ENCODE peak calls at places on chromosomes 11 and 22, in six cellular contexts. V is IMR-90, B is gastrocnemius medialis, Q is RWPE2, J is ovary, W is lower lobe of right lung. Y is an unnamed sample.

GRCh38 chr11:116175707-116176106 is 597.1 kb downstream of the BUD13 start:
- DNase-seq in J (no peak), B (no peak), Q (no peak), W (no peak), V (no peak), Y (peak; percentile 11)

GRCh38 chr11:8223513-8223899 is 40.2 kb downstream of the LMO1 start:
- DNase-seq in B (no peak), V (peak; percentile 11), J (no peak), Q (no peak), W (peak; percentile 29), Y (no peak)

GRCh38 chr11:17812286-17813187 is 78.0 kb downstream of the KCNC1 start:
- DNase-seq in V (no peak), Q (no peak), W (no peak), J (no peak), B (no peak), Y (no peak)

GRCh38 chr11:9071694-9072093 is 19.7 kb downstream of the SCUBE2 start:
- DNase-seq in B (no peak), J (no peak), Q (no peak), V (no peak), W (no peak), Y (no peak)

GRCh38 chr11:11821899-11822298 is 19.9 kb upstream of the USP47 start:
- DNase-seq in J (no peak), W (no peak), Q (no peak), V (peak; percentile 53), B (no peak), Y (no peak)

GRCh38 chr22:28594784-28595324 is 84.8 kb downstream of the TTC28 start:
- DNase-seq in Q (no peak), W (no peak), J (no peak), V (peak; percentile 77), B (no peak), Y (no peak)

GRCh38 chr22:25791556-25791955 is 49.6 kb downstream of the MYO18B start:
- DNase-seq in Q (no peak), B (no peak), V (no peak), J (no peak), W (no peak), Y (no peak)

GRCh38 chr22:47448231-47449035 is 686.0 kb downstream of the TBC1D22A start:
- DNase-seq in W (no peak), V (no peak), J (no peak), B (no peak), Q (no peak), Y (no peak)

GRCh38 chr11:76419896-76420295 is 24.9 kb upstream of the EMSY start:
- DNase-seq in V (no peak), J (no peak), B (no peak), Q (no peak), W (no peak), Y (no peak)
- TF ChIP-seq CTCF in V (peak; percentile 17), J (no peak), B (no peak), Q (no peak), W (peak; percentile 31), Y (no peak)

GRCh38 chr22:42434283-42434682 is 2.1 kb upstream of the NFAM1 start:
- DNase-seq in W (no peak), B (no peak), Q (no peak), J (peak; percentile 61), V (no peak), Y (no peak)
- H3K27ac ChIP-seq in W (no peak overlapping the region), B (no peak overlapping the region), Q (no peak overlapping the region), J (no peak overlapping the region), V (no peak overlapping the region), Y (no peak overlapping the region)

GRCh38 chr11:69890476-69890875 is 71.3 kb upstream of the FGF3 start:
- DNase-seq in V (no peak), B (no peak), Q (peak; percentile 19), J (no peak), W (no peak), Y (no peak)

GRCh38 chr11:69892986-69893555 is 73.9 kb upstream of the FGF3 start:
- DNase-seq in V (no peak), B (no peak), Q (peak; percentile 32), J (no peak), W (peak; percentile 36), Y (no peak)

GRCh38 chr11:69893631-69894030 is 74.4 kb upstream of the FGF3 start:
- DNase-seq in V (no peak), Q (peak; percentile 20), W (peak; percentile 13), J (no peak), B (no peak), Y (no peak)

GRCh38 chr11:69891421-69892236 is 72.4 kb upstream of the FGF3 start:
- DNase-seq in B (no peak), W (no peak), V (peak; percentile 51), Q (peak; percentile 53), J (no peak), Y (no peak)

GRCh38 chr11:69892237-69892985 is 73.2 kb upstream of the FGF3 start:
- DNase-seq in B (no peak), V (no peak), Q (peak; percentile 45), W (no peak), J (no peak), Y (no peak)
- TF ChIP-seq CTCF in B (no peak), V (peak; percentile 22), Q (no peak), W (no peak), J (no peak), Y (no peak)

GRCh38 chr11:93606721-93607120 is 54.8 kb upstream of the CEP295 start:
- DNase-seq in W (no peak), V (no peak), B (no peak), J (no peak), Q (no peak), Y (no peak)
- H3K27ac ChIP-seq in W (no peak overlapping the region), V (no peak overlapping the region), B (no peak overlapping the region), J (no peak overlapping the region), Q (no peak overlapping the region), Y (no peak overlapping the region)

DNA sequence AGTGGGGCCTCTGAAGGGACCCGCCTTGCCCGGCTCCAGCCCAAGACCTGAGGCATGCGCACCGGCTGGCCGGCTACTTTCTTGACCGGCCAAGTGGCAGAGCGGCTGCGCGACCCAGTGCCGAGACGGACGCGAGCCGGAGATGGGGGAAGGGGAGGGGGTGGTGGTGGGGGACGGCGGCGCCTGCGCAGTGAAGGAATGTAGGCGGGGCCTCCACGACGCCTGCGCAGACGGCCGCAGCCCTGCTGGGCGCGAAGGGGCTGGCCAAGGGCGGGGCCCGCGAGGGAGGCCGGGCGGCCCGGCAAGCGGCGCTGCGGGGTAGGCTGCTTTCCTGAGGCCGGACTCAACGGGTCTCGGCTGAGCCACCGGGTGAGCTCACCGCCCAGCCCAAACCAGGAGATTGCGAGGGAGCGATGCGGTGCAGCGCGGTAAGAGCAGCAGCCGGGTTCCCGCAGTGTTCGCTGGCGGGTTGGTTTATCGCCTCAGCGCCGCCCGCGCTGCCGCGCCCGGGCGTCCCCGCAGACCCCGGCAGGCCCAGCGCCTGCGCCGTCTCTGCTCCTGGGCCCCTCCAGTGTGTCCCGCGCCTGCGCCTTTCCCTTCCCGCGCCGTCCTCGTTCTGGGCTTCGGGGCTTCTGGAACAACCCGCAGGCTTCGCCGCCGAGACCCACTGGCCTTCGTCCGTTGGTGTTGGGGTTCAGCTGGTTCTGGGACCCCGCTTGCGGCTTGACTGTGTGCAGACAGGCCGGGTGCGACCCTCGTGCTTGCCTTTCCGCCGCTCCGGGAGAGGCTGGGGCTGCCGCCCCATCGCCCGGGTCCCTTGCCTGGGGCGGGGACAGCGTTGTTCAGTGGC is at the start of gene SPECC1L:
- DNase-seq in B (peak; percentile 94), V (peak; percentile 91), Q (peak; percentile 89), J (peak; percentile 96), W (peak; percentile 94), Y (peak; percentile 97)
- TF ChIP-seq CTCF in B (peak; percentile 47), V (peak; percentile 36), Q (peak; percentile 9), J (no peak), W (peak; percentile 21), Y (no peak)

GRCh38 chr11:96264364-96264763 is 78.6 kb downstream of the MAML2 start:
- DNase-seq in V (no peak), B (no peak), Q (no peak), W (no peak), J (no peak), Y (no peak)

GRCh38 chr11:96265972-96266371 is 77.0 kb downstream of the MAML2 start:
- DNase-seq in W (no peak), V (no peak), B (no peak), Q (no peak), J (no peak), Y (no peak)

GRCh38 chr11:96265236-96265737 is 77.7 kb downstream of the MAML2 start:
- DNase-seq in V (no peak), J (no peak), B (no peak), W (no peak), Q (no peak), Y (no peak)

GRCh38 chr11:96267001-96267489 is 76.0 kb downstream of the MAML2 start:
- DNase-seq in J (no peak), V (no peak), Q (no peak), B (no peak), W (no peak), Y (no peak)

DNA sequence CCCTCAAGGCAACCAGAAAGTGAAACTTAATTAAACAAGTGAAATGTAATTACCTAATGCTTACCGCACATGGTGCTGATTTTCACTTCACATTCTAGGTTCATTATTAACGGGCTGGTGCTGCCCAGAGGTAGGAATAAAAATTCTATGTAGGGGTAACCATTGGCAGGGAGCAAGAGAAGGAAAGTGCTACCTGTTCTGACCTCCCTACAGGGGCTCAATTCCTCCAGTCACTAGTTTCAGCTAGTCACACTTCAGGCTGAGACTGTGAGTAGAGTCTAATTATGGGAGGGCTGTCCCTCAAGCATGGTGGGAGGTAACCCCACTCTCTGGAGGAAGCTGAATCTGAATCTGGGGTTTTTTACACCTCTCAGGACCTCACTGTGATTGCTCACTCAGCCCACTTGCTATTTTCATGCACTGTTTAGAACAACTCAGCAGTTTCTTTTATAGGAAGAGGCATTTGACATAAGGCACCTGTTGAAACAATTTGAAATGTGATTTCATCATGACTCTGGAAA is 75.4 kb downstream of the MAML2 start:
- DNase-seq in V (peak; percentile 27), B (no peak), W (no peak), J (no peak), Q (no peak), Y (no peak)
- H3K27ac ChIP-seq in V (peak overlapping the region; percentile 16), B (peak overlapping the region; percentile 37), W (peak overlapping the region; percentile 59), J (no peak overlapping the region), Q (no peak overlapping the region), Y (peak overlapping the region; percentile 61)

DNA sequence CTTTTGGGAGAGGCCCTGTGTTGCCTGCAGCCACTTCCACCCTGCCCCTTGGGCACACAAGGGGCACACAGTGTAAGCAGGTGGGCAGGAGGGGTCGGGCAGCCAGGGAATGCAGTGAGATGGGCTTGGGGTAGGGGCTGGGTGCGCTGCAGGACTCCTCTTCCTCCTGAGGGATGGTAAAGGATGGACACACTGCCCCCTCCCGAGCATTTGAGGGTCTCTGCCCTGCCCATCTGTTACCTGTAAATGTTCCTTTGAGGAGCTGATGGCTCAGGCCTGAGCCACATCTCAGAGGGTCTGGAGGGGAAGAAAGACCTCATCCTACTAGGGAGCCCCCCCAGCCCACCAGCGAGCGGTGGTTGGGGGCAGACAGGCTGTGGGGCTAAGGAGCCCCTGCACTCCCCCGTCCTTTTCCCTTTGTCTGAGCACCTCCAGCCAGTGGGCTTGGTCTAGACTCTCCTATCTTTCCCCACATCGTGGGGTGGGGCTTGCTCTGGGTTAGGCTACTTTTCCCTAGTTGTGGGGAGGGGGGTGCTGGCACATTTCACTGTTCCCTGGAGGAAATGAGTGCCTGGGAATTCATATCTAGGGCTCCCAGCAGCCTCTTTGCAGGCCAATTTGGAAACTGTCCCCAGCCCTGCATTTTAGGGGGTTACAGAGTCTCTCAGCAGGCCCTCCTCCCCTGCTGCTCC is 1.7 kb upstream of the TSSC4 start:
- DNase-seq in B (no peak), V (no peak), W (no peak), Q (no peak), J (no peak), Y (no peak)
- TF ChIP-seq CTCF in B (no peak), V (no peak), W (no peak), Q (no peak), J (no peak), Y (no peak)

GRCh38 chr22:18029686-18030267 is 5.4 kb upstream of the MICAL3 start:
- DNase-seq in V (no peak), Q (no peak), J (no peak), B (no peak), W (no peak), Y (no peak)
- H3K27ac ChIP-seq in V (no peak overlapping the region), Q (peak overlapping the region; percentile 100), J (no peak overlapping the region), B (peak overlapping the region; percentile 88), W (no peak overlapping the region), Y (no peak overlapping the region)